ENCODE peak calls at places on chromosomes 12 and 14, in eight cellular contexts. G is AG09309, C is colonic mucosa, Q is fibroblast of lung, E is fibroblast of the aortic adventitia, K is endothelial cell, S is glutamatergic neuron, H is OCI-LY7. Z is an unnamed sample.

GRCh38 chr12:9227953-9228352 is 19.8 kb upstream of the PZP start:
- DNase-seq in G (no peak), C (no peak), Q (no peak), E (no peak), K (no peak), S (no peak), H (no peak), Z (no peak)

GRCh38 chr14:95196268-95196667 is 38.9 kb upstream of the DICER1 start:
- DNase-seq in G (no peak), C (no peak), Q (no peak), E (peak), K (no peak), S (no peak), H (peak), Z (peak)

GRCh38 chr12:130765186-130765659 is 49.1 kb upstream of the RIMBP2 start:
- DNase-seq in G (no peak), C (no peak), Q (peak), E (peak), K (no peak), S (no peak), H (peak), Z (no peak)

GRCh38 chr14:20969336-20969735 is 14.0 kb downstream of the RNASE2 start:
- DNase-seq in G (no peak), C (no peak), Q (no peak), E (no peak), K (no peak), S (no peak), H (no peak), Z (no peak)

GRCh38 chr14:60169722-60170121 is 4.5 kb upstream of the DHRS7 start:
- DNase-seq in G (no peak), C (no peak), Q (no peak), E (no peak), K (no peak), S (no peak), H (no peak), Z (no peak)

GRCh38 chr14:99571303-99571986 is 32.6 kb downstream of the CCDC85C start:
- DNase-seq in G (no peak), C (peak), Q (no peak), E (no peak), K (no peak), S (no peak), H (no peak), Z (no peak)

GRCh38 chr12:19222566-19222965 is 93.0 kb downstream of the PLEKHA5 start:
- DNase-seq in G (no peak), C (no peak), Q (no peak), E (no peak), K (no peak), S (no peak), H (no peak), Z (no peak)

GRCh38 chr12:26044592-26044991 is 80.2 kb downstream of the BHLHE41 start:
- DNase-seq in G (no peak), C (no peak), Q (no peak), E (no peak), K (no peak), S (no peak), H (no peak), Z (no peak)

GRCh38 chr12:119202121-119202527 is 23.4 kb downstream of the HSPB8 start:
- DNase-seq in G (no peak), C (no peak), Q (no peak), E (no peak), K (no peak), S (no peak), H (no peak), Z (no peak)

GRCh38 chr12:125376422-125376821 is 311.2 kb downstream of the AACS start:
- DNase-seq in G (no peak), C (no peak), Q (no peak), E (no peak), K (peak), S (no peak), H (no peak), Z (no peak)

GRCh38 chr14:20811994-20812393 is 9.3 kb upstream of the RNASE1 start:
- DNase-seq in G (no peak), C (peak), Q (no peak), E (no peak), K (no peak), S (no peak), H (no peak), Z (no peak)

GRCh38 chr12:55068416-55069010 is 48.7 kb downstream of the NEUROD4 start:
- DNase-seq in G (peak), C (peak), Q (peak), E (peak), K (peak), S (peak), H (peak), Z (peak)

GRCh38 chr12:129067482-129067881 is 214.2 kb downstream of the GLT1D1 start:
- DNase-seq in G (no peak), C (no peak), Q (peak), E (no peak), K (no peak), S (no peak), H (no peak), Z (no peak)

GRCh38 chr14:23147676-23148075 is 28.6 kb upstream of the CEBPE start:
- DNase-seq in G (no peak), C (no peak), Q (peak), E (peak), K (no peak), S (no peak), H (no peak), Z (no peak)

GRCh38 chr14:49945448-49946319 is 52.8 kb downstream of the ARF6 start:
- DNase-seq in G (no peak), C (no peak), Q (no peak), E (no peak), K (no peak), S (no peak), H (no peak), Z (no peak)

GRCh38 chr12:124884587-124885438 is 21.1 kb upstream of the SCARB1 start:
- DNase-seq in G (no peak), C (peak), Q (no peak), E (no peak), K (no peak), S (no peak), H (peak), Z (peak)

DNA sequence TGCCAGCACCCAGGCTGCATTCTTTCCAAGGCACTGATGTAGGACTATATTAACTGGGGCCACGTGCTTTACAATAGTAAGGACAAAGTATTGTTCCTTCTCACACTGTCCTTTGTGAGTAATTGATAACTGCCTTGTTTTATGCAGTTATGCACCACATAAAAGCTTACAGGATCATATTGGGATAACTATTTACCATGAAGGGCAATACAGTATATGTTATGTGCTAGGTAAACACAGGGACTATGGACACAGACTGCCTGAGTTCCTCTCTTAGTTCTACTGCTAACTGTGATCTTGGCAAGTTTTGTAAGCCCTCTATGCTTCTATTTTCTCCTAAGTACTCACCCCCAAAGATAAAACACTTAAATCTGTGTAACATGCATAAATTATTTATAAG is 183.7 kb downstream of the NOVA1 start:
- DNase-seq in G (no peak), C (no peak), Q (no peak), E (no peak), K (no peak), S (no peak), H (no peak), Z (no peak)
- TF ChIP-seq CTCF in G (no peak), C (no peak), Q (no peak), E (no peak), K (no peak), S (no peak), H (no peak), Z (no peak)

GRCh38 chr12:117472983-117473382 is 111.6 kb upstream of the NOS1 start:
- DNase-seq in G (no peak), C (peak), Q (no peak), E (no peak), K (peak), S (peak), H (no peak), Z (no peak)
- TF ChIP-seq CTCF in G (peak), C (no peak), Q (no peak), E (no peak), K (peak), S (peak), H (peak), Z (peak)

DNA sequence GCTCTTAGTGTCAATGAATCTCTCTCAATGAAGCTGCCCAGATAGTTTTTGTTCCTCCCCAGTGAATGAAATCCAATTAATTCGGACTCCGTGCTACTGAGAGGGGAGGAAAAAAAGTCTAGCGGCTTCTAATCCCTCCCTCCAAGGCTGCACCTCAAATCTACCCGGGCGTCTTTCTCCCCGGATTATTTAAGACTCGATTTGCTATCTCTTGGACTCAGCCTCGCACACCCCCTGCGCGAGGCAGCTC is 134 bp downstream of the DUSP6 start:
- DNase-seq in G (no peak), C (no peak), Q (no peak), E (no peak), K (no peak), S (no peak), H (no peak), Z (no peak)
- TF ChIP-seq CTCF in G (no peak), C (no peak), Q (no peak), E (no peak), K (no peak), S (no peak), H (no peak), Z (no peak)

DNA sequence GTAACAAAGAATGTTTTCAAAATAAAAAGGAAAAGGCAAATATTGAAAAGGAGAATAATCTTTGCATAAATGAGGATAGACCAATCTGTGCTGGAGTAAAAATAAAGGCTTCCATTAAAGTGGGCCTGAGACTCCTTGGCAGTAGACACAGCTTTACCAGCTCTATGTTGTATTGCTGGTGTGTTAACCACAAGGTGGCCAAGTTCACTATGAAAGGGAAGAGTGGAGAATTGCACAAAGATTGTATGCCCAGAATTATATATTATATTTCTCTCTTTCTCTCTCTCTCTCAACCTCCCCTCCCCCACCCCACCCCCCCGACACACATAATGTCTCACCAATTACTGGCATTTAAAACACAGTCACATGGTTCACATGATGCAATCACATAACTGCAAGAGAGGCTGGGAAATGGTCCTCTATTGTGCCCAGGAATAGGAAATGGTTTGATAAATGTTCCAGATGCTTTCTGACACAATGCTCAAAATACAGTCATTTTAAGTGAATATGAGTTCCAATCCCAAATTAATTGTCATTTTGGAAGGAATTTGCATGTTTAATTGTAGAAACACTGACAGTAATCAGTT is 222.6 kb upstream of the SYT1 start:
- DNase-seq in G (no peak), C (no peak), Q (peak), E (peak), K (no peak), S (no peak), H (no peak), Z (no peak)
- TF ChIP-seq CTCF in G (peak), C (no peak), Q (no peak), E (peak), K (no peak), S (no peak), H (no peak), Z (no peak)

GRCh38 chr14:56817396-56817921 is 7.2 kb upstream of the OTX2 start:
- DNase-seq in G (no peak), C (no peak), Q (no peak), E (no peak), K (no peak), S (peak), H (no peak), Z (no peak)
- TF ChIP-seq CTCF in G (no peak), C (no peak), Q (no peak), E (no peak), K (no peak), S (no peak), H (no peak), Z (no peak)

GRCh38 chr14:51093371-51094281 is 1.3 kb downstream of the TRIM9 start:
- DNase-seq in G (no peak), C (peak), Q (peak), E (no peak), K (peak), S (peak), H (peak), Z (peak)
- TF ChIP-seq CTCF in G (no peak), C (no peak), Q (no peak), E (no peak), K (no peak), S (peak), H (peak), Z (peak)

DNA sequence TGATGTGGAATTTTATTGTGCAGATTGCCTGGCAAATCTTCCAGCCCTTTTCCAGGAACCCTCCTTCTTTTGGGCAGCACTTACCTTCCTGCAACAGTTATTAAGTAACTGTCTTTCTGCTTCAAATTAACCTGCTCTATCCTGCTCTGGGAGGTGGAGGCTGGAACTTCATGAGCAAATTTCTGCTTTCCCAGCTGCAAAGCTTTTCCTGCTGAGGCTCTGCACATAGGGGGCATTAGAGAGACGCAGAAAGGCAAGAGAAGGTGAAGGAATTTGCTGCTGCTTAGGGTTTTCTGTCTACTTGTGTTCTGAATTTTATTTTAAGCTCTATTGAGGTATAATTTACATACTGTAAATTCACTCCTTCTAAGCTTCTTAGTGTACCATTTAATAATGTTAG is 259.2 kb downstream of the PCNX1 start:
- DNase-seq in G (peak), C (peak), Q (peak), E (peak), K (peak), S (no peak), H (peak), Z (peak)
- TF ChIP-seq CTCF in G (peak), C (peak), Q (peak), E (peak), K (peak), S (no peak), H (peak), Z (peak)

GRCh38 chr14:90109858-90110257 is 48.1 kb downstream of the KCNK13 start:
- DNase-seq in G (no peak), C (no peak), Q (no peak), E (no peak), K (peak), S (peak), H (no peak), Z (no peak)
- TF ChIP-seq CTCF in G (peak), C (no peak), Q (no peak), E (peak), K (no peak), S (peak), H (peak), Z (no peak)

DNA sequence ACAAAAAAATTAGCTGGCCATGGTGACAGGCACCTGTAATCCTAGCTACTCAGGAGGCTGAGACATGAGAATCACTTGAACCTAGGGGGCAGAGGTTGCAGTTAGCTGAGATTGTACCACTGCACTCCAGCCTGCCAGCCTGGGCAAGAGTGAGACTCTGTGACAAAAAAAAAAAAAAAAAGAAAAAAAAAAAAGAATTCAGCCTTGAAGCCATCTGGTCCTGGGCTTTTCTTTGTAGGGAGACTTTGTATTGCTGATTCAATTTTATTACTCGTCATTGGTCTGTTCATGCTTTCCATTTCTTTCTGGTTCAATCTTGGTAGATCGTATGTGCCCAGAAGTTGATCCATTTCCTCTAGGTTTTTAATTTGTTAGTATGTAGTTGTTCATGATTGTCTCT is 243.1 kb downstream of the RAD51B start:
- DNase-seq in G (no peak), C (no peak), Q (no peak), E (no peak), K (no peak), S (no peak), H (no peak), Z (no peak)
- TF ChIP-seq CTCF in G (no peak), C (no peak), Q (no peak), E (no peak), K (no peak), S (no peak), H (no peak), Z (no peak)

Z was measured in GM13976.